ENCODE peak calls at places on chromosomes 3 and 15, in seven cellular contexts. S is PC-3, I is cardiac muscle cell, P is DND-41, F is lower lobe of right lung, J is adrenal gland, A is fibroblast of lung. Z is an unnamed sample. For H3K36me3, the result is how much of the 10 kb centered on the place peaks cover.

GRCh38 chr3:155704041-155704440 is 40.8 kb downstream of the PLCH1 start:
- DNase-seq in S (no peak), F (no peak), I (no peak), J (no peak), A (no peak), P (no peak), Z (no peak)

GRCh38 chr15:85762039-85762755 is 32.5 kb downstream of the KLHL25 start:
- DNase-seq in F (no peak), I (no peak), P (no peak), J (no peak), S (no peak), A (no peak), Z (peak)

GRCh38 chr3:143786229-143787199 is 61.8 kb downstream of the SLC9A9 start:
- DNase-seq in J (peak), S (no peak), F (no peak), A (peak), P (no peak), I (peak), Z (no peak)

GRCh38 chr15:85407421-85408269 is 27.2 kb downstream of the AKAP13 start:
- DNase-seq in J (peak), S (peak), I (peak), A (peak), P (no peak), F (no peak), Z (no peak)

GRCh38 chr3:52333869-52334557 is 17.9 kb downstream of the DNAH1 start:
- DNase-seq in A (no peak), J (no peak), S (peak), I (no peak), F (no peak), P (no peak), Z (no peak)

GRCh38 chr3:35785540-35785939 is 146.2 kb downstream of the ARPP21 start:
- DNase-seq in I (no peak), A (no peak), S (no peak), J (no peak), F (no peak), P (no peak), Z (no peak)

GRCh38 chr15:78909791-78910228 is 35.0 kb downstream of the CTSH start:
- DNase-seq in A (peak), S (peak), J (no peak), F (no peak), P (peak), I (peak), Z (no peak)

GRCh38 chr3:12440927-12441326 is 43.4 kb upstream of the TSEN2 start:
- DNase-seq in F (no peak), I (peak), J (peak), A (peak), S (no peak), P (no peak), Z (no peak)

GRCh38 chr3:48989126-48989795 is 780 bp upstream of the P4HTM start:
- DNase-seq in S (peak), P (no peak), I (no peak), A (no peak), F (no peak), J (no peak), Z (no peak)

GRCh38 chr15:90637693-90638092 is 79.5 kb upstream of the BLM start:
- DNase-seq in A (no peak), F (peak), J (no peak), S (no peak), I (no peak), P (no peak), Z (no peak)
- H3K36me3 ChIP-seq in A (under half), F (half or more), J (under half), S (under half), I (under half), P (under half), Z (half or more)

GRCh38 chr15:68852466-68852865 is 31.8 kb upstream of the ANP32A start:
- DNase-seq in F (no peak), P (no peak), A (no peak), I (no peak), J (no peak), S (no peak), Z (no peak)
- TF ChIP-seq CTCF in F (no peak), P (no peak), A (no peak), I (no peak), J (no peak), S (no peak), Z (no peak)

GRCh38 chr3:152287898-152288576 is 19.3 kb downstream of the MBNL1 start:
- DNase-seq in I (no peak), J (no peak), S (peak), F (no peak), A (no peak), P (no peak), Z (no peak)
- H3K27ac ChIP-seq in I (no peak), J (no peak), S (no peak), F (no peak), A (no peak), P (no peak), Z (no peak)

DNA sequence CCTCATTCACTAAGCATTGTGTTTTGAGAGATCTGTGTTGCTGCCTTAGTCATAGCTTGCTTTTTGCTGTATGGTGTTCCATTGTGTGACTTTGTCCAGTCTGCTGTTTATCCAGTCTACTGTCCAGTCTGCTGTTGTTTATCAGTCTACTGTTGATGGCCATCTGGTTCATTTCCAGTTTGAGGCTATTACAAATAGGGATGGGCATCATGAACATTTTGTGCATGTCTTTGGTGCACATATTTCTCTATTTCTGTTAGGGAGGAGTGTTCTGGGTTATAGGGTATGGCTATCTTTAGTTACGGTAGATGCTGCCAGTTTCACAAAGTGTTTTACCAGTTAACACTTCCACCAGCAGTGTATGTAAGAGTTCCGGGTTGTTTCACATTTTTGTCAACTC is 22.2 kb upstream of the CLEC3B start:
- DNase-seq in J (no peak), A (no peak), S (no peak), P (no peak), F (no peak), I (no peak), Z (no peak)
- H3K36me3 ChIP-seq in J (under half), A (under half), S (under half), P (half or more), F (half or more), I (under half), Z (half or more)

GRCh38 chr15:23629234-23629805 is 18.3 kb downstream of the MAGEL2 start:
- DNase-seq in S (peak), I (no peak), J (no peak), F (no peak), P (no peak), A (no peak), Z (no peak)
- TF ChIP-seq CTCF in S (peak), I (peak), J (peak), F (peak), P (peak), A (peak), Z (peak)

GRCh38 chr15:36953346-36953745 is 147.0 kb downstream of the MEIS2 start:
- DNase-seq in A (peak), I (no peak), P (no peak), S (no peak), J (no peak), F (no peak), Z (no peak)

GRCh38 chr15:36951747-36952247 is 148.6 kb downstream of the MEIS2 start:
- DNase-seq in J (peak), F (no peak), I (peak), S (peak), A (peak), P (no peak), Z (no peak)

GRCh38 chr15:36947035-36947719 is 153.2 kb downstream of the MEIS2 start:
- DNase-seq in I (no peak), P (no peak), F (no peak), S (no peak), J (no peak), A (peak), Z (no peak)

GRCh38 chr15:36948982-36949381 is 151.4 kb downstream of the MEIS2 start:
- DNase-seq in J (no peak), A (no peak), I (no peak), F (no peak), S (no peak), P (no peak), Z (no peak)

GRCh38 chr15:36950371-36950770 is 150.0 kb downstream of the MEIS2 start:
- DNase-seq in J (no peak), F (no peak), I (peak), S (no peak), A (no peak), P (no peak), Z (no peak)
- H3K27ac ChIP-seq in J (no peak), F (no peak), I (peak), S (no peak), A (no peak), P (no peak), Z (no peak)

DNA sequence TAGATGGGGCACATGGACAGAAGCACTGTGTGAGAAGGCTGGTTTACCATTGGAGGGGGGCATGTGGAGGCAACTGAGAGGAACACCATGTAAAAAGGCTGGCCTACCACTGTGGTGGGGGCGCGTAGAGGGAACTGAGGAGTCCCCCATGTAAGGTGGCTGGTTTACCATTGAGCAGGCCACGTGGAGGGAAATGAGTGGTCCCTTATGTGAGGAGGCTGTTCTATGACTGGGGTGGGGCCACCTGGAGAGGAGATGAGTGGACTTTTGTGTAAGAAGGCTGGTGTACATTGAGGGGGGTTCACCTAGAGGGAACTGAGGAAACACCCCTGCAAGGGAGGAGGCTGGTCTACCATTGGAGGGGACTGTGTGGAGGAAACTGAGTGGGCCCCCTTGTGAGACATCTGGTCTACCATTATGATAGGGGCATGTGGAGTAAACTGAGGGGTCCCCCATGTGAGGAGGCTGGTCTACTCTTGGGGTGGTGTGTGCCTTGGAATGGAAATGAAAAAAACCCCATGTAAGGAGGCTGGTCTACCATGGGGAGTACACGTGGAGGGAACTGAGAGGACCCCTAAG is 156.9 kb downstream of the FBLN2 start:
- DNase-seq in P (no peak), S (no peak), J (peak), F (no peak), A (no peak), I (no peak), Z (peak)
- H3K36me3 ChIP-seq in P (under half), S (under half), J (under half), F (under half), A (under half), I (under half), Z (under half)

GRCh38 chr3:150746791-150747590 is 16.0 kb downstream of the SIAH2 start:
- DNase-seq in J (no peak), F (no peak), A (no peak), P (no peak), S (no peak), I (no peak), Z (no peak)
- TF ChIP-seq CTCF in J (no peak), F (no peak), A (no peak), P (no peak), S (no peak), I (no peak), Z (no peak)

GRCh38 chr3:14254812-14255702 is 76.4 kb downstream of the LSM3 start:
- DNase-seq in S (no peak), I (no peak), F (no peak), J (no peak), P (no peak), A (no peak), Z (no peak)
- H3K27ac ChIP-seq in S (no peak), I (no peak), F (no peak), J (no peak), P (no peak), A (no peak), Z (no peak)

Z was measured in spleen.